ENCODE peak calls at places on chromosomes 1 and 21, in five cellular contexts. G is H4; A is stimulated activated CD8-positive, alpha-beta memory T cell treated with anti-CD3 and anti-CD28 coated beads, Interleukin-2, amount 100 ng/mL, for 48 hours; F is activated CD8-positive, alpha-beta memory T cell treated with anti-CD3 and anti-CD28 coated beads for 1 hour; B is smooth muscle cell of the brain vasculature. X is an unnamed sample.

GRCh38 chr1:26142165-26142564 is 16.7 kb upstream of the FAM110D start:
- DNase-seq in G (no peak), A (no peak), F (no peak), B (no peak), X (no peak)

GRCh38 chr1:205913451-205914204 is 29.6 kb downstream of the SLC26A9 start:
- DNase-seq in G (no peak), A (no peak), F (no peak), B (no peak), X (no peak)

GRCh38 chr1:27153549-27153886 is 1.4 kb downstream of the SLC9A1 start:
- DNase-seq in G (no peak), A (no peak), F (no peak), B (no peak), X (peak; percentile 30)

GRCh38 chr1:94866178-94866822 is 46.1 kb downstream of the SLC44A3 start:
- DNase-seq in G (peak; percentile 55), A (no peak), F (no peak), B (no peak), X (no peak)

GRCh38 chr1:9910425-9911178 is 533 bp upstream of the CTNNBIP1 start:
- DNase-seq in G (peak; percentile 99), A (peak; percentile 100), F (peak; percentile 99), B (peak; percentile 99), X (peak; percentile 98)

GRCh38 chr1:89822109-89822962 is 1.5 kb downstream of the LRRC8D start:
- DNase-seq in G (no peak), A (no peak), F (no peak), B (no peak), X (no peak)

GRCh38 chr1:223533708-223534107 is 131.8 kb downstream of the CAPN8 start:
- DNase-seq in G (no peak), A (no peak), F (no peak), B (no peak), X (no peak)

GRCh38 chr1:202154766-202155477 is 5.5 kb downstream of the PTPN7 start:
- DNase-seq in G (peak; percentile 67), A (no peak), F (no peak), B (peak; percentile 31), X (peak; percentile 71)

GRCh38 chr1:63779872-63780271 is 6.1 kb downstream of the ROR1 start:
- DNase-seq in G (no peak), A (no peak), F (no peak), B (no peak), X (no peak)

GRCh38 chr21:42397291-42398129 is 1.7 kb upstream of the TMPRSS3 start:
- DNase-seq in G (no peak), A (no peak), F (no peak), B (no peak), X (no peak)

GRCh38 chr1:24705260-24706073 is 39.8 kb upstream of the CLIC4 start:
- DNase-seq in G (peak; percentile 98), A (no peak), F (no peak), B (peak; percentile 93), X (peak; percentile 83)

GRCh38 chr21:20004353-20004752 is 993.9 kb upstream of the NCAM2 start:
- DNase-seq in G (no peak), A (no peak), F (no peak), B (no peak), X (no peak)

GRCh38 chr1:3674100-3675094 is 22.1 kb downstream of the TP73 start:
- DNase-seq in G (no peak), A (no peak), F (no peak), B (no peak), X (no peak)

GRCh38 chr1:169601096-169601881 is 15.0 kb upstream of the F5 start:
- DNase-seq in G (peak; percentile 19), A (no peak), F (no peak), B (no peak), X (peak; percentile 41)

GRCh38 chr1:58785424-58786058 is 1.7 kb upstream of the JUN start:
- DNase-seq in G (peak; percentile 65), A (peak; percentile 1), F (no peak), B (no peak), X (peak; percentile 60)

GRCh38 chr1:27296773-27297214 is 25.2 kb upstream of the TMEM222 start:
- DNase-seq in G (peak; percentile 21), A (peak; percentile 60), F (peak; percentile 31), B (peak; percentile 41), X (peak; percentile 73)

X was measured in ELR.